ENCODE peak calls at places on chromosome 17, in nine cellular contexts. One of them, this sample, is unnamed.

GRCh38 chr17:75808905-75809621 is 24.5 kb downstream of the UNK start:
- DNase-seq in A549: no peak
- DNase-seq in HL-60: no peak
- DNase-seq in HepG2: no peak
- DNase-seq in GM23338: no peak
- DNase-seq in K562: peak; percentile 20
- DNase-seq in SK-N-SH: peak; percentile 27
- DNase-seq in Panc1: no peak
- DNase-seq in GM12878: peak; percentile 57
- DNase-seq in this sample: no peak

GRCh38 chr17:83186751-83187421 is 107.5 kb downstream of the METRNL start:
- DNase-seq in SK-N-SH: no peak
- DNase-seq in Panc1: no peak
- DNase-seq in HL-60: no peak
- DNase-seq in GM12878: no peak
- DNase-seq in GM23338: no peak
- DNase-seq in A549: no peak
- DNase-seq in HepG2: no peak
- DNase-seq in K562: no peak
- DNase-seq in this sample: no peak

GRCh38 chr17:47072881-47073280 is 93.8 kb upstream of the RPRML start:
- DNase-seq in HL-60: peak; percentile 53
- DNase-seq in A549: no peak
- DNase-seq in GM23338: no peak
- DNase-seq in K562: no peak
- DNase-seq in HepG2: no peak
- DNase-seq in SK-N-SH: peak; percentile 63
- DNase-seq in Panc1: no peak
- DNase-seq in GM12878: no peak
- DNase-seq in this sample: no peak

GRCh38 chr17:29590979-29591736 is 1.7 kb upstream of the GIT1 start:
- DNase-seq in HL-60: no peak
- DNase-seq in K562: peak; percentile 74
- DNase-seq in A549: peak; percentile 92
- DNase-seq in HepG2: peak; percentile 58
- DNase-seq in SK-N-SH: peak; percentile 83
- DNase-seq in GM23338: peak; percentile 86
- DNase-seq in GM12878: no peak
- DNase-seq in Panc1: no peak
- DNase-seq in this sample: peak; percentile 48

GRCh38 chr17:69588739-69589334 is 174.3 kb downstream of the MAP2K6 start:
- DNase-seq in HepG2: no peak
- DNase-seq in A549: peak; percentile 39
- DNase-seq in GM23338: peak; percentile 39
- DNase-seq in Panc1: no peak
- DNase-seq in SK-N-SH: no peak
- DNase-seq in HL-60: no peak
- DNase-seq in K562: no peak
- DNase-seq in GM12878: no peak
- DNase-seq in this sample: no peak

GRCh38 chr17:22506861-22507260 is 814.5 kb downstream of the KCNJ18 start:
- DNase-seq in K562: no peak
- DNase-seq in Panc1: no peak
- DNase-seq in GM12878: no peak
- DNase-seq in SK-N-SH: no peak
- DNase-seq in HL-60: no peak
- DNase-seq in HepG2: no peak
- DNase-seq in A549: no peak
- DNase-seq in GM23338: no peak
- DNase-seq in this sample: no peak

GRCh38 chr17:59152925-59153324 is 2.1 kb downstream of the SKA2 start:
- DNase-seq in GM12878: no peak
- DNase-seq in Panc1: no peak
- DNase-seq in HepG2: no peak
- DNase-seq in GM23338: no peak
- DNase-seq in HL-60: no peak
- DNase-seq in A549: no peak
- DNase-seq in K562: no peak
- DNase-seq in SK-N-SH: no peak
- DNase-seq in this sample: no peak

GRCh38 chr17:35188111-35188510 is 6.1 kb downstream of the SLC35G3 start:
- DNase-seq in GM23338: no peak
- DNase-seq in A549: no peak
- DNase-seq in SK-N-SH: no peak
- DNase-seq in HL-60: no peak
- DNase-seq in GM12878: no peak
- DNase-seq in Panc1: no peak
- DNase-seq in HepG2: no peak
- DNase-seq in K562: no peak
- DNase-seq in this sample: no peak

GRCh38 chr17:19392303-19392702 is 5.3 kb upstream of the MFAP4 start:
- DNase-seq in K562: no peak
- DNase-seq in GM23338: no peak
- DNase-seq in HL-60: no peak
- DNase-seq in Panc1: no peak
- DNase-seq in A549: no peak
- DNase-seq in HepG2: no peak
- DNase-seq in SK-N-SH: no peak
- DNase-seq in GM12878: no peak
- DNase-seq in this sample: no peak

GRCh38 chr17:19389386-19389785 is 2.4 kb upstream of the MFAP4 start:
- DNase-seq in HepG2: no peak
- DNase-seq in HL-60: no peak
- DNase-seq in Panc1: no peak
- DNase-seq in GM12878: no peak
- DNase-seq in SK-N-SH: no peak
- DNase-seq in A549: no peak
- DNase-seq in GM23338: no peak
- DNase-seq in K562: no peak
- DNase-seq in this sample: no peak

GRCh38 chr17:19391432-19391831 is 4.4 kb upstream of the MFAP4 start:
- DNase-seq in GM23338: no peak
- DNase-seq in SK-N-SH: no peak
- DNase-seq in Panc1: no peak
- DNase-seq in K562: no peak
- DNase-seq in A549: no peak
- DNase-seq in HL-60: no peak
- DNase-seq in GM12878: no peak
- DNase-seq in HepG2: no peak
- DNase-seq in this sample: no peak

GRCh38 chr17:19388791-19389190 is 1.8 kb upstream of the MFAP4 start:
- DNase-seq in GM23338: no peak
- DNase-seq in HL-60: no peak
- DNase-seq in A549: no peak
- DNase-seq in K562: no peak
- DNase-seq in SK-N-SH: no peak
- DNase-seq in GM12878: no peak
- DNase-seq in HepG2: no peak
- DNase-seq in Panc1: no peak
- DNase-seq in this sample: no peak

DNA sequence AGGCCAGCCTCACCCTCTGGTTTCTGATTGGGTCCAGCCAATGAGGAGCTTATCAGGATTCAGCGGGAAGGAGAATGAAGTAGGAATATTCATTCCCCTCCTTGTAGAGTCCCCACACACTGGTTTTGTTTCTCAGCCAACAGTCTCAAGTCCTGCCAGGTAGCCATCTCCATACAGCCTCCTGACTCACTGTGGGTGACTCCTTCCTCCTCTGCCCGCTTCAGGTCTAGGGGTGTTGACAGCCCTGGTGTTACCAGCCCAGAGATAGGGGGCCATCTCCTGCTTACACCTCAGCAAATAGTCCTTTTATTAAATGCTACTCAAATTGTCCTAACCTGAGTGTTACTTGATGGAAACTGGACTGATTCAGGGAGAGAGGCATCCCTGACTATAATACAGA is 4.0 kb upstream of the MFAP4 start:
- DNase-seq in HepG2: no peak
- DNase-seq in GM12878: no peak
- DNase-seq in SK-N-SH: no peak
- DNase-seq in Panc1: no peak
- DNase-seq in GM23338: no peak
- DNase-seq in K562: no peak
- DNase-seq in HL-60: no peak
- DNase-seq in A549: no peak
- DNase-seq in this sample: no peak
- TF ChIP-seq REST in HepG2: no peak
- TF ChIP-seq REST in GM12878: no peak
- TF ChIP-seq REST in SK-N-SH: no peak
- TF ChIP-seq REST in Panc1: no peak
- TF ChIP-seq REST in GM23338: no peak
- TF ChIP-seq REST in K562: no peak
- TF ChIP-seq REST in HL-60: no peak
- TF ChIP-seq REST in A549: no peak
- TF ChIP-seq REST in this sample: no peak

GRCh38 chr17:13311301-13311700 is 290.4 kb downstream of the HS3ST3A1 start:
- DNase-seq in HepG2: no peak
- DNase-seq in HL-60: no peak
- DNase-seq in K562: no peak
- DNase-seq in A549: no peak
- DNase-seq in GM23338: no peak
- DNase-seq in Panc1: no peak
- DNase-seq in GM12878: no peak
- DNase-seq in SK-N-SH: no peak
- DNase-seq in this sample: no peak

GRCh38 chr17:13302983-13303382 is 285.2 kb upstream of the ELAC2 start:
- DNase-seq in K562: no peak
- DNase-seq in Panc1: no peak
- DNase-seq in A549: no peak
- DNase-seq in GM12878: no peak
- DNase-seq in HL-60: no peak
- DNase-seq in SK-N-SH: no peak
- DNase-seq in GM23338: no peak
- DNase-seq in HepG2: no peak
- DNase-seq in this sample: no peak

GRCh38 chr17:13310858-13311257 is 290.9 kb downstream of the HS3ST3A1 start:
- DNase-seq in A549: no peak
- DNase-seq in K562: no peak
- DNase-seq in GM12878: no peak
- DNase-seq in HepG2: no peak
- DNase-seq in Panc1: no peak
- DNase-seq in HL-60: no peak
- DNase-seq in GM23338: no peak
- DNase-seq in SK-N-SH: no peak
- DNase-seq in this sample: no peak

GRCh38 chr17:13306310-13306962 is 288.6 kb upstream of the ELAC2 start:
- DNase-seq in A549: peak; percentile 81
- DNase-seq in GM23338: peak; percentile 83
- DNase-seq in SK-N-SH: peak; percentile 60
- DNase-seq in K562: peak; percentile 51
- DNase-seq in Panc1: peak; percentile 4
- DNase-seq in HepG2: peak; percentile 69
- DNase-seq in HL-60: peak; percentile 27
- DNase-seq in GM12878: no peak
- DNase-seq in this sample: peak; percentile 81
- TF ChIP-seq REST in A549: no peak
- TF ChIP-seq REST in GM23338: no peak
- TF ChIP-seq REST in SK-N-SH: no peak
- TF ChIP-seq REST in K562: no peak
- TF ChIP-seq REST in Panc1: no peak
- TF ChIP-seq REST in HepG2: no peak
- TF ChIP-seq REST in HL-60: no peak
- TF ChIP-seq REST in GM12878: no peak
- TF ChIP-seq REST in this sample: no peak

GRCh38 chr17:80217703-80218362 is 2.3 kb downstream of the SGSH start:
- DNase-seq in GM12878: no peak
- DNase-seq in SK-N-SH: no peak
- DNase-seq in HL-60: no peak
- DNase-seq in A549: no peak
- DNase-seq in K562: no peak
- DNase-seq in HepG2: no peak
- DNase-seq in GM23338: no peak
- DNase-seq in Panc1: no peak
- DNase-seq in this sample: no peak

GRCh38 chr17:80218391-80218790 is 1.7 kb downstream of the SGSH start:
- DNase-seq in K562: no peak
- DNase-seq in Panc1: no peak
- DNase-seq in HepG2: no peak
- DNase-seq in SK-N-SH: no peak
- DNase-seq in A549: no peak
- DNase-seq in GM12878: no peak
- DNase-seq in HL-60: no peak
- DNase-seq in GM23338: no peak
- DNase-seq in this sample: no peak

GRCh38 chr17:80220709-80221215 is 535 bp downstream of the SLC26A11 start:
- DNase-seq in GM12878: no peak
- DNase-seq in HepG2: no peak
- DNase-seq in A549: no peak
- DNase-seq in K562: peak; percentile 20
- DNase-seq in SK-N-SH: peak; percentile 87
- DNase-seq in Panc1: no peak
- DNase-seq in HL-60: no peak
- DNase-seq in GM23338: peak; percentile 43
- DNase-seq in this sample: no peak

GRCh38 chr17:80219777-80220708 is at the start of the genes SGSH and SLC26A11:
- DNase-seq in Panc1: no peak
- DNase-seq in HL-60: peak; percentile 21
- DNase-seq in SK-N-SH: peak; percentile 100
- DNase-seq in HepG2: peak; percentile 59
- DNase-seq in K562: peak; percentile 90
- DNase-seq in GM23338: peak; percentile 94
- DNase-seq in GM12878: no peak
- DNase-seq in A549: peak; percentile 62
- DNase-seq in this sample: peak; percentile 13

DNA sequence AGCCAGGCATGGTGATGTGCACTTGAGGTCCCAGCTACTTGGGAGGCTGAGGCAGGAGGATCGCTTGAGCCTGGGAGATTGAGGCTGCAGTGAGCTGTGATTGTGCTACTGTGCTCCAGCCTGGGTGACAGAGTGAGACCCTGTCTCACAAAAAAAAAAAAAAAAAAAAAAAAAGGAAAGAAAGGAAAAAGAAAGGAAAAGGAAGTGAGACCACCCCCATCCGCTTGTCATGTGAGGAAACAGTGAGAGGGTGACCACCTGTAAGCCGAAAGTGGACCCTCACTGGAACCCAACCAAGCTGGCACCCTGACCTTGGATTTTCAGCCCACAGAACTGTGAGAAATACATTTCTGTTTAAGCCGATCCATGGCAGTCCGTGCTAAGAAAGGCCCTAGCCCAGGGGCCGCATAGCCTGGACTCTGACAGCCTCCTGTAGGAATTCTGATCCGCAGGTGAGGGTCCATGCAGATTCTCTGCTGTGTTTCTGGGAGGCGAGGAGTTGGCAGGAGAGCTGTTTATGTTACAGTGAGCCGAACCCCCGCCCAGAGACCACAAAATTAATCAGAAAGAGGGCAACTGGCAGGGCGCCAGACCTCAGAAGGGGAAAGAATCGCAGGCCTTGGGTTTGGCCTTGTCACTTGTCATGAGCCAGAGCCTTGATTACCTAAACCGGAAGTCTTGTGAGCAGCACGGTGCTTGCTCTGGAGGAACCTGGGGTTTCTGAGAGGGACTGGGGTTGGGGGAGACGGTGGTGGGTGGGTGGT is 938 bp downstream of the SGSH start:
- DNase-seq in GM12878: peak; percentile 66
- DNase-seq in K562: peak; percentile 75
- DNase-seq in GM23338: peak; percentile 33
- DNase-seq in HL-60: peak; percentile 90
- DNase-seq in SK-N-SH: peak; percentile 82
- DNase-seq in A549: peak; percentile 40
- DNase-seq in Panc1: no peak
- DNase-seq in HepG2: peak; percentile 53
- DNase-seq in this sample: peak; percentile 12
- TF ChIP-seq REST in GM12878: no peak
- TF ChIP-seq REST in K562: no peak
- TF ChIP-seq REST in GM23338: no peak
- TF ChIP-seq REST in HL-60: no peak
- TF ChIP-seq REST in SK-N-SH: no peak
- TF ChIP-seq REST in A549: no peak
- TF ChIP-seq REST in Panc1: no peak
- TF ChIP-seq REST in HepG2: no peak
- TF ChIP-seq REST in this sample: no peak

DNA sequence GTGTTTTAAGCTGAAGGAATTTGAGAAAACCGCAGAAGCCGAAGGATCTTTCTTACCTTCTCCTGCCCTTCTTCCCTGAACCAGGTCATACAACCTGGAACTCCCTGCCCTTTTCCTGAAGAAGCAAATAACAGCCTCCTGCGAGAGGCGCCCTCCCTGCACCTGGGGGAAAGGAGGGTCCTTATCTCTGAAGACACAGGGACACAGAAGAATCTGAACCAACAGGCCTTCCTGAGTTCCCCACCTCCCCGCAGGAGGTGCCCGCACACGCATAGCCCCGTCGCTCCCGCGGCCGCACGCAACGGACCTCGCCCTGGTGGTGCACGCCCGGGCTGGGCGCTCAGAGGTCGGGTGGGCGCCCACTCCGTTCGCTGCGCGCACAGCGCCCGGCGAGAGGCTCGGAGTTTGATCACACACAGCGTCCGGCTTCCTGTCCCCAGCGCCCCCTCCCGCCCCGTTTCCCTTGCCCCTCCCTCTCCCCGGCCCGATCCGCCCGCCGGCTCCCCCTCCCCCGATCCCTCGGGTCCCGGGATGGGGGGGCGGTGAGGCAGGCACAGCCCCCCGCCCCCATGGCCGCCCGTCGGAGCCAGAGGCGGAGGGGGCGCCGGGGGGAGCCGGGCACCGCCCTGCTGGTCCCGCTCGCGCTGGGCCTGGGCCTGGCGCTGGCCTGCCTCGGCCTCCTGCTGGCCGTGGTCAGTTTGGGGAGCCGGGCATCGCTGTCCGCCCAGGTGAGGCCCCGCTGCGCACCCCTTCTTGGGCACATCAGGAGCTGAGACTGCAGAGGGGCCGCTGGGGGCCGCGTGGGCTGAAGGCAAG is at the start of gene TNFSF12:
- DNase-seq in K562: peak; percentile 60
- DNase-seq in Panc1: no peak
- DNase-seq in HL-60: no peak
- DNase-seq in HepG2: no peak
- DNase-seq in GM12878: no peak
- DNase-seq in A549: peak; percentile 42
- DNase-seq in GM23338: peak; percentile 68
- DNase-seq in SK-N-SH: peak; percentile 92
- DNase-seq in this sample: no peak
- TF ChIP-seq REST in K562: no peak
- TF ChIP-seq REST in Panc1: no peak
- TF ChIP-seq REST in HL-60: no peak
- TF ChIP-seq REST in HepG2: no peak
- TF ChIP-seq REST in GM12878: no peak
- TF ChIP-seq REST in A549: no peak
- TF ChIP-seq REST in GM23338: no peak
- TF ChIP-seq REST in SK-N-SH: peak; percentile 8
- TF ChIP-seq REST in this sample: no peak